ENCODE peak calls at places on chromosome 14, in ten cellular contexts. V is tibial nerve, Z is transverse colon, T is ovary, Y is testis, J is stomach, N is heart left ventricle, W is HCT116, F is K562, K is uterus. D is an unnamed sample.
A peak's percentile ranks its signal among the peaks of the same experiment; 100 is the strongest.

GRCh38 chr14:53810221-53810620 is 146.4 kb downstream of the BMP4 start:
- DNase-seq in N (no peak), Y (no peak), F (no peak), W (no peak), V (no peak), T (no peak), Z (no peak), J (no peak), K (no peak), D (no peak)

GRCh38 chr14:60565211-60565610 is 56.3 kb downstream of the SIX6 start:
- DNase-seq in F (no peak), W (no peak), K (no peak), Y (no peak), T (no peak), Z (no peak), V (no peak), J (no peak), N (no peak), D (peak; percentile 38)

GRCh38 chr14:53128706-53129105 is 24.4 kb downstream of the DDHD1 start:
- DNase-seq in Z (no peak), J (no peak), T (no peak), V (no peak), W (no peak), K (no peak), Y (no peak), N (no peak), F (no peak), D (no peak)

GRCh38 chr14:103871596-103872480 is 24.5 kb upstream of the PPP1R13B start:
- DNase-seq in W (no peak), J (peak; percentile 91), F (peak; percentile 88), Z (peak; percentile 89), Y (peak; percentile 60), N (peak; percentile 85), K (peak; percentile 48), V (no peak), T (peak; percentile 58), D (peak; percentile 93)

GRCh38 chr14:105192866-105193731 is 12.0 kb upstream of the NUDT14 start:
- DNase-seq in F (no peak), Y (no peak), T (no peak), Z (no peak), V (no peak), N (no peak), W (no peak), K (no peak), J (no peak), D (no peak)

GRCh38 chr14:33412450-33412849 is 473.8 kb downstream of the NPAS3 start:
- DNase-seq in J (no peak), Y (no peak), W (no peak), T (no peak), F (no peak), V (no peak), N (no peak), K (no peak), Z (no peak), D (no peak)

GRCh38 chr14:93219103-93219726 is 12.2 kb downstream of the UBR7 start:
- DNase-seq in V (no peak), F (no peak), K (no peak), W (peak; percentile 51), N (no peak), J (peak; percentile 59), T (no peak), Y (peak; percentile 66), Z (peak; percentile 46), D (peak; percentile 34)

GRCh38 chr14:103103461-103104388 is 9.2 kb downstream of the EXOC3L4 start:
- DNase-seq in F (no peak), W (no peak), V (no peak), J (peak; percentile 87), Y (no peak), K (no peak), Z (peak; percentile 84), N (peak; percentile 68), T (peak; percentile 66), D (no peak)

GRCh38 chr14:92719421-92719820 is 29.0 kb downstream of the LGMN start:
- DNase-seq in K (no peak), Z (no peak), Y (no peak), J (no peak), T (no peak), N (no peak), V (no peak), W (no peak), F (no peak), D (no peak)

GRCh38 chr14:97319691-97320090 is 522.5 kb downstream of the VRK1 start:
- DNase-seq in F (no peak), K (no peak), V (no peak), Z (no peak), W (no peak), Y (no peak), N (no peak), J (no peak), T (no peak), D (no peak)

GRCh38 chr14:96717116-96717515 is 80.1 kb upstream of the VRK1 start:
- DNase-seq in V (no peak), W (no peak), N (no peak), T (no peak), K (no peak), J (no peak), Z (no peak), F (no peak), Y (no peak), D (no peak)

GRCh38 chr14:32560213-32560857 is 231.2 kb downstream of the AKAP6 start:
- DNase-seq in F (peak; percentile 40), Z (peak; percentile 57), V (no peak), N (peak; percentile 29), J (peak; percentile 31), Y (peak; percentile 72), T (no peak), K (peak; percentile 17), W (peak; percentile 54), D (peak; percentile 53)

GRCh38 chr14:31024577-31025334 is 693 bp upstream of the AP4S1 start:
- DNase-seq in Y (no peak), K (no peak), N (no peak), F (no peak), V (no peak), W (no peak), T (no peak), J (no peak), Z (no peak), D (no peak)

GRCh38 chr14:103698380-103699260 is 16.6 kb downstream of the XRCC3 start:
- DNase-seq in K (no peak), T (no peak), N (peak; percentile 32), W (no peak), Y (no peak), F (no peak), Z (peak; percentile 82), V (no peak), J (peak; percentile 92), D (no peak)

GRCh38 chr14:56813143-56813551 is 2.9 kb upstream of the OTX2 start:
- DNase-seq in F (no peak), V (no peak), N (no peak), Z (no peak), J (no peak), K (no peak), Y (no peak), T (no peak), W (no peak), D (no peak)

GRCh38 chr14:56812364-56813103 is 2.3 kb upstream of the OTX2 start:
- DNase-seq in K (no peak), V (no peak), F (no peak), T (no peak), Z (no peak), W (no peak), Y (no peak), N (no peak), J (no peak), D (no peak)

GRCh38 chr14:56810341-56810740 is at the start of gene OTX2:
- DNase-seq in F (no peak), J (no peak), W (no peak), Z (no peak), T (no peak), N (no peak), Y (no peak), K (no peak), V (no peak), D (no peak)

GRCh38 chr14:56810850-56811595 is 744 bp upstream of the OTX2 start:
- DNase-seq in Z (no peak), W (no peak), N (no peak), J (no peak), V (no peak), T (no peak), K (no peak), F (no peak), Y (no peak), D (no peak)

GRCh38 chr14:56811596-56812363 is 1.5 kb upstream of the OTX2 start:
- DNase-seq in V (no peak), Z (no peak), N (no peak), W (no peak), Y (no peak), J (no peak), T (no peak), K (no peak), F (no peak), D (no peak)
- H3K4me1 ChIP-seq in V (peaks cover 16% of the 10 kb centered on the region), Z (peaks cover 10% of the 10 kb centered on the region), N (peaks cover 6% of the 10 kb centered on the region), W (no peaks in the 10 kb centered on the region), Y (peaks cover 4% of the 10 kb centered on the region), J (peaks cover 29% of the 10 kb centered on the region), T (no peaks in the 10 kb centered on the region), K (peaks cover 9% of the 10 kb centered on the region), F (no peaks in the 10 kb centered on the region), D (peaks cover 17% of the 10 kb centered on the region)

DNA sequence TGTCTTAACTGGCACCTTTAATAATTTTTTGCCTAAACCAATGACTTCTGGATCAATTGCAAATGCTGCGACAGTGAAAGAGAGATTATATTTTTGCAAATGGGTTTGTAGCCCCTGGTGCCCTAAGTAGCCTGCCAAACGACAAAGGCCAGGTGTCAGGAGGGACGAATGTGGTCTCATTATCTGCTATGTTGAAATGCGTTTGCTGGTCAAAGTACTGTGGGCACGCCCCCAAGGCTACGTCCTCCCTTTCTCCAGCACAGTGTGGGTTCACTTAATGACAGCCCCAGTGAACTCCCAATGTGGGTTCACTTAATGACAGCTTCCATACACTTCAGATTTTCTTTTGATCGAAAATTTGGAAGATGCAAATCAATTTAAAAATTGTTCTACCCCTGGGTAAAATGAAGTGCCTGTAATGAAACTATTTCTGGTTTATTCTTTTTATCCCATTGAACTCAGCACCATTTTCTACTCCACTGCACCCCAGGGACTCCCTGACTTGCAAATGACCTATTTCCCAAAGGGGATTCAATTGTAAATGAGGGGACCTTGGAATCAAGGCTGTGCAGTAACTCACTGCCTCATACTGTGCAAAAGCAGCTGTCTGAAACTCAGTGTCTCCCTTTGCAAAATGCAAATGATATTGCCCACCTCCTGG is 1.4 kb downstream of the SERPINA11 start:
- DNase-seq in N (no peak), Y (no peak), F (no peak), V (no peak), W (no peak), J (no peak), T (no peak), K (no peak), Z (no peak), D (no peak)
- TF ChIP-seq POLR2A in N (no peak), Y (no peak), F (no peak), V (no peak), W (no peak), J (no peak), T (no peak), K (no peak), Z (no peak), D (no peak)

GRCh38 chr14:63899953-63900352 is 47.1 kb downstream of the SYNE2 start:
- DNase-seq in Y (no peak), J (no peak), V (no peak), T (no peak), Z (no peak), F (no peak), K (no peak), W (no peak), N (no peak), D (no peak)
- H3K36me3 ChIP-seq in Y (no peaks in the 10 kb centered on the region), J (no peaks in the 10 kb centered on the region), V (no peaks in the 10 kb centered on the region), T (no peaks in the 10 kb centered on the region), Z (no peaks in the 10 kb centered on the region), F (no peaks in the 10 kb centered on the region), K (no peaks in the 10 kb centered on the region), W (no peaks in the 10 kb centered on the region), N (no peaks in the 10 kb centered on the region), D (no peaks in the 10 kb centered on the region)

GRCh38 chr14:70915415-70915814 is 8.2 kb downstream of the PCNX1 start:
- DNase-seq in J (no peak), Z (no peak), V (no peak), N (no peak), Y (no peak), K (no peak), W (no peak), F (no peak), T (no peak), D (no peak)
- H3K4me1 ChIP-seq in J (peaks cover 73% of the 10 kb centered on the region), Z (peaks cover 7% of the 10 kb centered on the region), V (peaks cover 4% of the 10 kb centered on the region), N (peaks cover 14% of the 10 kb centered on the region), Y (no peaks in the 10 kb centered on the region), K (peaks cover 8% of the 10 kb centered on the region), W (peaks cover under 1% of the 10 kb centered on the region), F (no peaks in the 10 kb centered on the region), T (peaks cover 4% of the 10 kb centered on the region), D (peaks cover 15% of the 10 kb centered on the region)